ENCODE peak calls at places on chromosome 7, in four cellular contexts. A, K, F and S are unnamed samples.

GRCh38 chr7:111107989-111108388 is 17.1 kb downstream of the LRRN3 start:
- DNase-seq in A (no peak), K (no peak), F (no peak), S (no peak)

GRCh38 chr7:151822541-151823181 is 54.3 kb downstream of the PRKAG2 start:
- DNase-seq in A (no peak), K (no peak), F (no peak), S (no peak)

GRCh38 chr7:85038466-85038865 is 148.4 kb downstream of the SEMA3D start:
- DNase-seq in A (no peak), K (no peak), F (no peak), S (no peak)

GRCh38 chr7:103988468-103989199 is 824 bp downstream of the RELN start:
- DNase-seq in A (no peak), K (no peak), F (peak; percentile 8), S (no peak)

GRCh38 chr7:21200513-21200912 is 227.4 kb upstream of the SP4 start:
- DNase-seq in A (no peak), K (no peak), F (no peak), S (no peak)

GRCh38 chr7:20545016-20545415 is 70.5 kb upstream of the ABCB5 start:
- DNase-seq in A (no peak), K (no peak), F (no peak), S (no peak)

GRCh38 chr7:138074121-138074520 is 2.1 kb upstream of the AKR1D1 start:
- DNase-seq in A (no peak), K (no peak), F (no peak), S (no peak)

GRCh38 chr7:100191775-100192174 is 14.1 kb downstream of the STAG3 start:
- DNase-seq in A (no peak), K (no peak), F (no peak), S (no peak)

GRCh38 chr7:116525298-116525912 is 569 bp downstream of the CAV1 start:
- DNase-seq in A (no peak), K (peak; percentile 45), F (no peak), S (no peak)

GRCh38 chr7:127578036-127578684 is 7.2 kb downstream of the GCC1 start:
- DNase-seq in A (no peak), K (no peak), F (peak; percentile 20), S (no peak)

GRCh38 chr7:83426325-83426724 is 222.6 kb downstream of the SEMA3E start:
- DNase-seq in A (no peak), K (no peak), F (no peak), S (no peak)

GRCh38 chr7:147231275-147231674 is 1114.7 kb downstream of the CNTNAP2 start:
- DNase-seq in A (no peak), K (no peak), F (no peak), S (no peak)

GRCh38 chr7:122429926-122430325 is 125.4 kb upstream of the FEZF1 start:
- DNase-seq in A (no peak), K (no peak), F (no peak), S (no peak)

GRCh38 chr7:78149787-78150186 is 351.2 kb downstream of the PHTF2 start:
- DNase-seq in A (no peak), K (no peak), F (no peak), S (no peak)

GRCh38 chr7:37363536-37364172 is 85.0 kb downstream of the ELMO1 start:
- DNase-seq in A (no peak), K (no peak), F (no peak), S (no peak)

GRCh38 chr7:127876393-127876792 is 154.8 kb downstream of the LRRC4 start:
- DNase-seq in A (no peak), K (no peak), F (no peak), S (no peak)

GRCh38 chr7:95971716-95972115 is 199.4 kb downstream of the DYNC1I1 start:
- DNase-seq in A (no peak), K (no peak), F (no peak), S (no peak)

GRCh38 chr7:47254081-47255006 is 327.6 kb downstream of the TNS3 start:
- DNase-seq in A (no peak), K (peak; percentile 89), F (peak; percentile 20), S (peak; percentile 54)

GRCh38 chr7:120639884-120640283 is 218.1 kb downstream of the TSPAN12 start:
- DNase-seq in A (no peak), K (no peak), F (no peak), S (no peak)

GRCh38 chr7:123784263-123784662 is 35.5 kb upstream of the WASL start:
- DNase-seq in A (no peak), K (no peak), F (no peak), S (no peak)

GRCh38 chr7:50304911-50305621 is 550 bp downstream of the IKZF1 start:
- DNase-seq in A (no peak), K (no peak), F (no peak), S (no peak)

GRCh38 chr7:116436305-116436826 is 63.2 kb upstream of the CAV2 start:
- DNase-seq in A (no peak), K (no peak), F (no peak), S (no peak)

DNA sequence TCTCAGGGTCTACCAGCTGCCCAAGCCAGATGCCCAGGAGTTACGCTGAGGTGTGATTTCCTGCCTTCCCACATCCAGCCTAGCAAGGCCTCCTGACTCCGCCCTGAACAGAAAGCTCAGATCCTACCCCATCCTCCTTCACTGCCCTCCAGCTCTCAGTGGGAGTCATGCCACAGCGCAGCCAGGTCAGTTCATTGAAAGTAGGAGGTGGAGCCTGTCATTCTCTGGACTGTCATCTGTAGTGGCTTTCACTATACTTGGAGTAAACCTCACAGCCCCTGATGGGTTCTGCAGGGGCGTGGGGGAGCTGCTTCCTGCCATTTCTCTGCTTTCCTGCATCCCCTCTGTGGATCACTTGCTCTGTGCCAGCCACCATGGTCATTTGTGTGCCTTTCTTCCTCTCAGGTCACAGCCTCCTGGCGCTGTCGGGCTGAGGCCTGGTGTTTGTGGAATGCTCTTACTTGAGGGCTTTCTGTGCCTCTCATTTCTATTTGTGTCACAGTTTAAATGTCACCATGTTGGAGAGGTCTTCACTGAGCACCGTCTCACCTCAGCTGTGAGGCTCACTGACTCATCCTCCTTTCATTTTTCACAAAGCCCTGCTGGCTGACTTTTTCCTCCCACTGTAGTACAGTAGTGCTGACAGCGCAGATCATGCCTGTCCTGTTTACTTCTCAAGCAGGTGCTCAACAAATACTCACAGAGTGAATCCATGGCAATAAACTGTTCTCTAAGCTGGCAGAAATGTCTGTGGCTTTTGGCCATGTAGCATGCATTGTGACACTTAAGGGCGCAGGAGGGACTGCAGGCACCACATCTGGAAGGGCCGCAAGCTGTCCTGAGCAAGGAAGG is 61.0 kb upstream of the TMEM248 start:
- DNase-seq in A (no peak), K (no peak), F (no peak), S (no peak)
- TF ChIP-seq YY1 in A (no peak), K (no peak), F (no peak), S (no peak)

DNA sequence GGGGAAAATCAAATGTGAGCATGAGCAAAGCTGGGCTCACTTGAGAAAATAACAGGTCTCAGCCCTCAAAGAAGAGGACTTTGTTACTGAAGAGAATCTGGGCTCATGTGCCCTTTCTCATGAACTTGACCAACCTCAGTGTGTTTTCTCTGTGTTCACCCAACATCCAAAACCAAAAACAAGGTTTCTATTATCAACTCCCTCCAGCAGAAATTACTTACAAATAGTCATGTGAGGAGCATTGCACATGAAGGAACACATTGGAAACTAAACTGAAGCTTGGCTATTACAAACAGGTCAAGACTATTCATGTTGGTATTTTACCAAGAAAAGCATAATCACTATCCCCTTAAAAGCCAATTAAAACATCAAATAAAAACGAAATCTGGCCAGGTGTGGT is 116.4 kb downstream of the AVL9 start:
- DNase-seq in A (no peak), K (no peak), F (no peak), S (no peak)
- TF ChIP-seq HDAC6 in A (no peak), K (no peak), F (no peak), S (no peak)

DNA sequence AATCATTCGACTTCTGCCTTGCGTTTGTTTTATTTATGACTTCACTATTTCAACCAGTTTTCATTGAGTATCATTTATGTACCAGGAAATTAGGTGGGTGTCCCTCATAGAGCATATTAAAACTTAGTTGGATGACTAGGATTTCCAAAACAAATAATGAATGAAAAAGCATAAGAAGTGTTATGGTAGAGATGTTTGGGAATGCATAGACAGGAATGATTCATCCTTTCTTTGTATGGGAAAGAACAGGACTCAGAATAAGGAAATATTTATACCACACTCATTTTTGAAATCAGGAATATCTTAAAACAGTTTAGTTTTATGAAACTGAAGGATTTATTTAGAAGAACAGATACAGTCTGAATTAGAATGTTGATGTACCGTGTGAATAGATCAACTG is 315.7 kb downstream of the EXOC4 start:
- DNase-seq in A (no peak), K (no peak), F (no peak), S (no peak)
- TF ChIP-seq YY1 in A (no peak), K (no peak), F (no peak), S (no peak)

GRCh38 chr7:65980478-65981250 is 1.3 kb downstream of the GUSB start:
- DNase-seq in A (peak; percentile 59), K (peak; percentile 56), F (no peak), S (no peak)
- TF ChIP-seq HDAC6 in A (no peak), K (no peak), F (no peak), S (no peak)

DNA sequence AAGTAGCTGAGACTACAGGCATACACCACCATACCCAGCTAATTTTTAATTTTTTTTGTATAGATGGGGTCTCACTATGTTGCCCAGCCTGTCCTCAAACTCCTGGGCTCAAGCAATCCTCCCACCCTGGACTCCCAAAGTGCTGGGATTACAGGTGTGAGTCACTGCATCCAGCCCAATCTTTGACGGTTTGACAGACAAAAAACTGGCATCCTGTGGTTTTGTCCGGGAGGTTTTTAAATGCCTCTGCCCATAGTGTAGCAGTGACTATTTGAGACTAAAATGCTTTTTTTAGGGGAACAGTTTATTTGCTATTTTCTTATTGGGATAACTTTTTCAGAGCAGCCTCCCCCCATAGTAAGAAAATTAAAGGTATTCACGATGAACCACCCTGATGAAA is 523.7 kb upstream of the GALNT17 start:
- DNase-seq in A (no peak), K (no peak), F (no peak), S (no peak)
- TF ChIP-seq YY1 in A (no peak), K (no peak), F (no peak), S (no peak)

GRCh38 chr7:2476298-2476697 is at the start of gene GRIFIN:
- DNase-seq in A (no peak), K (no peak), F (no peak), S (no peak)

GRCh38 chr7:2476776-2477446 is 713 bp upstream of the GRIFIN start:
- DNase-seq in A (no peak), K (no peak), F (no peak), S (no peak)

GRCh38 chr7:2474224-2474623 is 2.0 kb downstream of the GRIFIN start:
- DNase-seq in A (no peak), K (no peak), F (no peak), S (no peak)

GRCh38 chr7:2474813-2475677 is 1.2 kb downstream of the GRIFIN start:
- DNase-seq in A (no peak), K (peak; percentile 59), F (peak; percentile 29), S (no peak)

DNA sequence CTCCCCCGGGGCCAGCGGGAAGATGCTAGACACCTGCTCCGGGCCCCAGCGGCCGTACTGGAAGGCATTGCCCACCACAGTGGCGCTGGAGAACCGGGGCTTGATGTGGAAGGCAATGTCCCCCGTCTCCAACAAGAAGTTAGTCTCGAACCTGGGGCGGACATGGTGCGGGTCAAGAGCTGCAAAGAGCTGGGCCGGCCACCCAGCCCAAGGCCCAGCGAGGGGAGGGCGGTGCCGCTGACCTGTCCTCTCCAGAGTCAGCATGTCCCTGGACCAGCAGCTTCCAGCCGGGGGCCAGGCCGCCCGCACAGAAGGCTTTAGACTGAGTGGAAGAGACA is 551 bp downstream of the GRIFIN start:
- DNase-seq in A (no peak), K (no peak), F (no peak), S (no peak)
- TF ChIP-seq HDAC6 in A (no peak), K (no peak), F (no peak), S (no peak)